ENCODE peak calls at places on chromosomes 13 and 19, in eight cellular contexts. E is heart left ventricle, H is keratinocyte, I is lower lobe of right lung, G is GM12878, Y is psoas muscle, V is AG04450, W is BE2C. U is an unnamed sample.
A peak's percentile ranks its signal among the peaks of the same experiment; 100 is the strongest.

GRCh38 chr19:52297601-52298358 is 811 bp downstream of the ZNF480 start:
- DNase-seq in G (no peak), V (no peak), H (no peak), E (no peak), I (no peak), Y (no peak), W (no peak), U (no peak)

GRCh38 chr19:52171321-52172169 is at the start of gene ZNF836:
- DNase-seq in H (peak; percentile 23), V (no peak), E (peak; percentile 93), W (peak; percentile 83), I (peak; percentile 93), Y (peak; percentile 94), G (peak; percentile 51), U (peak; percentile 96)

GRCh38 chr13:76331948-76332712 is 554.1 kb downstream of the KCTD12 start:
- DNase-seq in Y (no peak), H (no peak), I (no peak), E (no peak), G (no peak), W (no peak), V (peak; percentile 15), U (no peak)

GRCh38 chr13:111168116-111168515 is 53.0 kb downstream of the ARHGEF7 start:
- DNase-seq in I (no peak), H (no peak), W (no peak), G (no peak), Y (no peak), E (no peak), V (no peak), U (no peak)

GRCh38 chr19:1183543-1184172 is 9.6 kb upstream of the SBNO2 start:
- DNase-seq in E (no peak), V (no peak), I (peak; percentile 74), G (peak; percentile 66), Y (peak; percentile 46), W (no peak), H (no peak), U (no peak)

GRCh38 chr13:34967851-34968562 is 25.9 kb downstream of the NBEA start:
- DNase-seq in V (no peak), Y (no peak), W (no peak), I (no peak), G (no peak), H (no peak), E (no peak), U (no peak)

GRCh38 chr19:58395979-58396627 is 647 bp downstream of the RNF225 start:
- DNase-seq in W (no peak), I (no peak), G (no peak), H (no peak), E (no peak), Y (no peak), V (no peak), U (peak; percentile 69)

GRCh38 chr13:30364876-30365275 is 57.4 kb upstream of the UBE2L5 start:
- DNase-seq in H (no peak), V (no peak), E (peak; percentile 21), G (no peak), I (no peak), Y (no peak), W (no peak), U (no peak)

DNA sequence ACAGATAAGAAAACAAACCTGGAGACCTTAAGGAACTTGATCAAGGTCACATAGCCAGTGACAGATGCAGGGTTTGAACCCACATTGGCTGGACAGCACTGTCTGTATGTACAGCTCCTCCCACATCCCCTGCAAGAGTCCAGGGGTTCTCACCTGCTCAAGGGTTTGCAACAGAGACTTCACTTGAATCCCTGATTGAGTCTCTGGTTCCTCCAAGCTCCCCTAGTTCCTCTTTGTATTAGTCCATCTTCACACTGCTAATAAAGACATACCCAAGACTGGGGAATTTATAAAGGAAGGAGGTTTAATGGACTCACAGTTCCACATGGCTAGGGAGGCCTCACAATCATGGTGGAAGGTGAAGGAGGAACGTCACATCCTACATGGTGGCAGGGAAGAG is 72.8 kb upstream of the CLDN10 start:
- DNase-seq in I (no peak), G (peak; percentile 36), H (no peak), W (no peak), Y (no peak), V (no peak), E (no peak), U (no peak)
- TF ChIP-seq CTCF in I (no peak), G (no peak), H (no peak), W (no peak), Y (no peak), V (no peak), E (no peak), U (no peak)

DNA sequence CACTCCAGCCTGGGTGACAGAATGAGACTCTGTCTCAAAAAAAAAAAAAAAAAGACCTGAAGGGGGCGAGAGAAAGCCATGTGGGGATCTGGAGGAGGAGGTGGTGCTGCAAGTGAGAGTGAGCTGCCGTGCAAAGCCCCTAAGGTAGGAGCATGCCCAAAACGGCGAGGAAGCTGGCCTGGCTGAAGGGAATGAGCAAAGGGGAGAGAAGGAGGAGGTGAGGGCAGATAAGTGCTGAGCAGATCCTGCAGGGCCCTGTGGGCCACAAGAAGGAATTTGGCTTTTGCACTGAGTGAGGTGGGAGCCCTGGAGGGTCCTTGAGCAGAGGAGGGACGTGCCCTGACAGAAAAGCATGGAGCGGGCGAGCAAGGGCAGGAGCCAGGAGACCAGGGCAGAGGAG is 19.4 kb upstream of the ADGRE5 start:
- DNase-seq in I (no peak), E (no peak), V (no peak), H (no peak), Y (no peak), G (no peak), W (no peak), U (no peak)
- TF ChIP-seq CTCF in I (peak; percentile 19), E (peak; percentile 10), V (peak; percentile 17), H (no peak), Y (peak; percentile 6), G (peak; percentile 39), W (peak; percentile 36), U (peak; percentile 9)

DNA sequence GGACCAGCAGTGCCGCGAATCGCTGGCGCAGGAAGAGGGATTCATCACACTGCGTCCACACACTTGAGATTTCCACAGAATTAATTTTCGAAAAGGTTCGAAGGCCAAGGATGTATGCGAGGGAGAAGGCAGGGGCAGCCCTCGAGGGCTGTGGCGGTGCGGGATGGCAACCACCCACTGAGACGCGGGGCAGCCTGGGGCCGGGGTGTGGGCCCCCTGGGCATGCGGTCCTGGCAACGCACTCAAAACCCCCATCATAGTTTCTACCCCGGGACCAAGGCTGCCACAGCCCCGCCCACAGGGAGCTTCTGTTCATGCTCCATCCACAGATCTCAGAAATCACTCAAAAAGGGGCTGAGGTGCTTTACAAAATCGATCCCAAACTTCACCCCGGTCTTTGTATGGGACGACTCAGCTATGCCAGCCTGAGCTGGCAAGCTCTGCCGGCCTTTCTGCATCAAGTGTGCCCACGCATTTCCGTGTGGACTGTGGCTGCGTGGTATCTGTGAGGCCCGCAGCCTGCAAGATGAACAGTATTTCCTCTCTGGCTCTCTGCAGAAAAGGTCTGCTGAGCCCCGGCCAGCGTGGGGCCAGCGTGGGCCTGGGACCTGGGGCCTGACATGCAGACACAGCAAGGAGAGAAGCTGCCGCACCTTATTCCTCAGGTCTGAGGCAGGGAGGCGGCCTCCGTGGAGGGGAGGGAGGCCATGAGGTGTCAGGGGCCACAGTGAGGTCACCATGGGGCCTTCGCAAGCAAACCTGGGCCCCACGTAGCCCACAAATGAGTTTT is 19.2 kb downstream of the ZNF787 start:
- DNase-seq in I (no peak), W (no peak), G (no peak), E (no peak), V (no peak), Y (no peak), H (no peak), U (no peak)
- TF ChIP-seq CTCF in I (no peak), W (no peak), G (no peak), E (no peak), V (no peak), Y (no peak), H (no peak), U (no peak)

GRCh38 chr13:99658266-99658991 is 157.2 kb downstream of the TM9SF2 start:
- DNase-seq in V (no peak), G (no peak), W (peak; percentile 19), I (peak; percentile 65), H (no peak), E (peak; percentile 46), Y (peak; percentile 59), U (peak; percentile 81)
- TF ChIP-seq CTCF in V (peak; percentile 32), G (peak; percentile 36), W (peak; percentile 55), I (peak; percentile 35), H (no peak), E (peak; percentile 57), Y (peak; percentile 16), U (peak; percentile 42)

GRCh38 chr13:37960427-37960826 is 90.9 kb upstream of the TRPC4 start:
- DNase-seq in W (no peak), V (no peak), I (no peak), Y (no peak), H (no peak), E (no peak), G (no peak), U (no peak)
- TF ChIP-seq CTCF in W (peak; percentile 48), V (peak; percentile 52), I (no peak), Y (no peak), H (no peak), E (no peak), G (no peak), U (no peak)

GRCh38 chr13:26658972-26659371 is 101.5 kb downstream of the WASF3 start:
- DNase-seq in G (no peak), Y (no peak), H (no peak), W (no peak), I (no peak), E (no peak), V (no peak), U (no peak)

GRCh38 chr13:26660185-26660584 is 100.4 kb downstream of the GPR12 start:
- DNase-seq in V (no peak), G (no peak), W (no peak), H (no peak), I (no peak), E (no peak), Y (no peak), U (no peak)

GRCh38 chr13:26653842-26654241 is 96.4 kb downstream of the WASF3 start:
- DNase-seq in G (no peak), Y (no peak), H (no peak), E (no peak), W (no peak), V (no peak), I (no peak), U (no peak)

GRCh38 chr13:26658491-26658890 is 101.0 kb downstream of the WASF3 start:
- DNase-seq in H (no peak), E (no peak), I (no peak), G (no peak), Y (no peak), V (no peak), W (no peak), U (no peak)

GRCh38 chr13:26656919-26657318 is 99.4 kb downstream of the WASF3 start:
- DNase-seq in H (no peak), E (no peak), G (no peak), I (no peak), Y (no peak), V (peak; percentile 68), W (no peak), U (no peak)
- TF ChIP-seq CTCF in H (no peak), E (peak; percentile 13), G (peak; percentile 7), I (no peak), Y (no peak), V (peak; percentile 66), W (peak; percentile 17), U (no peak)

GRCh38 chr19:39372047-39372802 is 18.7 kb downstream of the PAF1 start:
- DNase-seq in E (peak; percentile 89), I (peak; percentile 56), W (no peak), H (no peak), G (no peak), V (peak; percentile 79), Y (peak; percentile 87), U (peak; percentile 74)
- TF ChIP-seq CTCF in E (no peak), I (no peak), W (no peak), H (no peak), G (no peak), V (no peak), Y (no peak), U (no peak)